ENCODE peak calls at places on chromosome 21, in four cellular contexts. One of them, this sample, is unnamed.

GRCh38 chr21:29961291-29962027 is 21.7 kb upstream of the GRIK1 start:
- DNase-seq in H1: no peak
- DNase-seq in IMR-90: no peak
- DNase-seq in mesenchymal stem cell: no peak
- DNase-seq in this sample: no peak

GRCh38 chr21:28986677-28987076 is 6.0 kb downstream of the LTN1 start:
- DNase-seq in H1: no peak
- DNase-seq in IMR-90: no peak
- DNase-seq in mesenchymal stem cell: no peak
- DNase-seq in this sample: no peak

GRCh38 chr21:27683292-27683691 is 716.4 kb upstream of the ADAMTS5 start:
- DNase-seq in H1: no peak
- DNase-seq in IMR-90: no peak
- DNase-seq in mesenchymal stem cell: no peak
- DNase-seq in this sample: no peak

GRCh38 chr21:29827236-29827635 is 112.6 kb downstream of the GRIK1 start:
- DNase-seq in H1: no peak
- DNase-seq in IMR-90: no peak
- DNase-seq in mesenchymal stem cell: no peak
- DNase-seq in this sample: no peak

GRCh38 chr21:33949516-33950424 is 34.2 kb upstream of the ATP5PO start:
- DNase-seq in H1: peak; percentile 29
- DNase-seq in IMR-90: no peak
- DNase-seq in mesenchymal stem cell: no peak
- DNase-seq in this sample: no peak

GRCh38 chr21:28993293-28993629 is 584 bp upstream of the LTN1 start:
- DNase-seq in H1: no peak
- DNase-seq in IMR-90: no peak
- DNase-seq in mesenchymal stem cell: no peak
- DNase-seq in this sample: no peak

GRCh38 chr21:39319814-39320332 is 6.4 kb upstream of the BRWD1 start:
- DNase-seq in H1: no peak
- DNase-seq in IMR-90: peak; percentile 33
- DNase-seq in mesenchymal stem cell: no peak
- DNase-seq in this sample: no peak

GRCh38 chr21:29105218-29105617 is 25.2 kb upstream of the MAP3K7CL start:
- DNase-seq in H1: no peak
- DNase-seq in IMR-90: peak; percentile 63
- DNase-seq in mesenchymal stem cell: peak; percentile 45
- DNase-seq in this sample: peak; percentile 52

GRCh38 chr21:34889287-34889536 is 159.9 kb downstream of the RUNX1 start:
- DNase-seq in H1: no peak
- DNase-seq in IMR-90: peak; percentile 74
- DNase-seq in mesenchymal stem cell: peak; percentile 84
- DNase-seq in this sample: peak; percentile 72

GRCh38 chr21:37276377-37276776 is 9.2 kb upstream of the VPS26C start:
- DNase-seq in H1: no peak
- DNase-seq in IMR-90: no peak
- DNase-seq in mesenchymal stem cell: no peak
- DNase-seq in this sample: no peak

GRCh38 chr21:27371065-27371464 is 404.2 kb upstream of the ADAMTS5 start:
- DNase-seq in H1: no peak
- DNase-seq in IMR-90: no peak
- DNase-seq in mesenchymal stem cell: no peak
- DNase-seq in this sample: no peak

GRCh38 chr21:34705032-34705431 is 36.2 kb downstream of the CLIC6 start:
- DNase-seq in H1: no peak
- DNase-seq in IMR-90: no peak
- DNase-seq in mesenchymal stem cell: no peak
- DNase-seq in this sample: no peak

GRCh38 chr21:41112740-41113692 is 54.9 kb upstream of the BACE2 start:
- DNase-seq in H1: no peak
- DNase-seq in IMR-90: peak; percentile 79
- DNase-seq in mesenchymal stem cell: no peak
- DNase-seq in this sample: peak; percentile 95
- H3K9ac ChIP-seq in H1: no peak overlapping the region
- H3K9ac ChIP-seq in IMR-90: no peak overlapping the region
- H3K9ac ChIP-seq in mesenchymal stem cell: peak overlapping the region; percentile 50
- H3K9ac ChIP-seq in this sample: no peak overlapping the region

DNA sequence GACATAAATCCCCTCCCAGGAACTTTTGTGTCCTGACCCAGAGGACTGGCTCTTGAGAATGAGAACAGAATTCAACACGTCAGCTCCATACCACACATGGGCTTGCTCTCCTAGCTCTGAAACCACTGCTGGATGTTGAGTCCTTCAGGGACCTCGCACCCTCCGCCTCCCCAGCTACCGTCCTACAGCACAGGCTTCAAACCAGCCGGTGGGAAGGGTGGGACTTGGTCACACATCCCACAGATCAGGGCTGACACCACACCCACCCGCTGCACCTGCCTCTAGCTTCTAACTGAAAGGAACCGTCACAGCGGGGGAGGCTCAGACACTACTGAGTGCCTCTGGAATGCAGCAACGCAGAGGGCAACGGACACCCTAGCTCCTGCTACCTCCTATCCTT is 24.0 kb downstream of the MRAP start:
- DNase-seq in H1: no peak
- DNase-seq in IMR-90: no peak
- DNase-seq in mesenchymal stem cell: no peak
- DNase-seq in this sample: no peak
- H3K23ac ChIP-seq in H1: no peak overlapping the region
- H3K23ac ChIP-seq in IMR-90: no peak overlapping the region
- H3K23ac ChIP-seq in mesenchymal stem cell: no peak overlapping the region
- H3K23ac ChIP-seq in this sample: no peak overlapping the region

DNA sequence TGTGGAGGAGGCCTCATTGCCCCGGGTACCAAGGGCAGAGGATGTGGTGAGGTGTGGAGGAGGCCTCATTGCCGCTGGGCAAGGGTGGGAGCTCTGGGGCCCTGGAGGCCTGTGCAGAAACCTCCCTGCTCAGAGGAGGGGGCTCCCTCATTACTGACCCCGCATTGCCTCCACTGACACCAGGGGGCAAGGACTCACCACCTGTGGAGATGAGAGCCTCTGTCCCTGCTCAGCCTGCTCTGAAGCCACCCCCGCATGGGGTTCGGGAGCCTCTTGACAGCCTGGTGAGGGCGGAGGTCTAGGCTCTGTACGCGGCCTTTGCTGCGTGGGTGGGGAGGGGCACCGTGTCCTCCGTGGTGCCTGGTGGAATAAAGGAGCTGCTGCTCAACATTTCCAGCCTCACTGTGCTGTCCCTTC is 95.0 kb upstream of the COL6A1 start:
- DNase-seq in H1: no peak
- DNase-seq in IMR-90: no peak
- DNase-seq in mesenchymal stem cell: no peak
- DNase-seq in this sample: no peak
- H3K4me2 ChIP-seq in H1: no peak overlapping the region
- H3K4me2 ChIP-seq in IMR-90: no peak overlapping the region
- H3K4me2 ChIP-seq in mesenchymal stem cell: no peak overlapping the region
- H3K4me2 ChIP-seq in this sample: no peak overlapping the region

DNA sequence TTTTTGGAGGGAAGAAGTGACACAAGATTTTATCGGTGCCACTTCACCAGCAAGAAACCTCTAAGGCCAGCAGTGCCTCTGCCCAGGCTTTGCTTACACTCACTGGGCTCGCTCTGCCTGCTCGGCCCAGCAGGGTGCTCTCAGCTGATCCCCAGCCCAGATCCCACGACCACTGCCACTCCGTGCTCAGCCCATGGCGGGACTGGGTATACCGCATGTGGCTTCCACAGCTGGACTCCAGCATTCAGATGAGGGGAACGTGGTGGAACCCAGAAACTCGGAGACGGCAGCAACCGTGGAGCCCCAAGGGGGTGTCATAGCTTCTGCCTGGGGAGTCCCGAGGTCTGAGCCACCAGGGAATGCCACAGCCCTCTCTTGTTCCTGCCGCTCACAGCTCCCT is 12.9 kb downstream of the USP25 start:
- DNase-seq in H1: no peak
- DNase-seq in IMR-90: no peak
- DNase-seq in mesenchymal stem cell: no peak
- DNase-seq in this sample: no peak
- H3K9ac ChIP-seq in H1: no peak overlapping the region
- H3K9ac ChIP-seq in IMR-90: no peak overlapping the region
- H3K9ac ChIP-seq in mesenchymal stem cell: no peak overlapping the region
- H3K9ac ChIP-seq in this sample: no peak overlapping the region

GRCh38 chr21:44462834-44463200 is 7.5 kb downstream of the LRRC3 start:
- DNase-seq in H1: no peak
- DNase-seq in IMR-90: no peak
- DNase-seq in mesenchymal stem cell: no peak
- DNase-seq in this sample: no peak
- H3K23ac ChIP-seq in H1: no peak overlapping the region
- H3K23ac ChIP-seq in IMR-90: no peak overlapping the region
- H3K23ac ChIP-seq in mesenchymal stem cell: no peak overlapping the region
- H3K23ac ChIP-seq in this sample: no peak overlapping the region

DNA sequence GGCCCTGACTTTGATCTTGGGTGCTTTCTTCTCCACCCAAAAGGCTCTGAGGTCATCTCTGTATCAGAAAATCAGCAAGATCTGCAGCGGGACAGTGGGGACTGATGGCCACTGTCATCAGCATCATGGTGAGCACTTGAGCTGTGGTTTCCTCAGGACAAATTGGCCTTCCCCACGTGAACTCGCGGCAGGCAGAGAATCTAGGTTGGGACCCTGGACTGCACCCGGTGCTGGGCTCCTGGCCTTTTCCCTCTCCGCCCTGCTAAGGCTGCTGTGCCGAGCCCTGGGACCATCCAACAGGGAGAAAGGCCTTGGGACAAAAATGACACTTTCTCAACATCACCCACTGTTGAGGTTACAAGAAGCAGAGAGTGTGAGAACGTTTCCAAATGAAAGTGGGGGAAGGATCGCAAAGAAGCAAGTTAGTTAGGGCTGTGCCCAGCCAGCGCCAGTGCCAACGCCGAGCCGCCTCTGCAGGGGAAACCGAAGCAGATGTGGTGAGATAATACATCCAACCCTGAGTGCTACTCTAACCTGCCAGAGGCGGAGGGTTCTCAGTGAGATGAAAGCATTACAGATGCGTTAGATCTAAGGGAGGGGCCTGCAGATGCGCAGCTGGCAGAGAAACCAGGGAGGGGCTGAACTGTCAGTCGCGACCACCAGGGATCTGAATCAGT is 9.1 kb upstream of the UMODL1 start:
- DNase-seq in H1: no peak
- DNase-seq in IMR-90: no peak
- DNase-seq in mesenchymal stem cell: no peak
- DNase-seq in this sample: no peak
- H3K4me2 ChIP-seq in H1: no peak overlapping the region
- H3K4me2 ChIP-seq in IMR-90: no peak overlapping the region
- H3K4me2 ChIP-seq in mesenchymal stem cell: no peak overlapping the region
- H3K4me2 ChIP-seq in this sample: no peak overlapping the region